ENCODE peak calls at places on chromosomes 6 and 20, in nine cellular contexts. O is CD4-positive, alpha-beta T cell; I is endothelial cell; W is fibroblast of lung; S is brain microvascular endothelial cell; H is activated B cell treated with CpG ODN at 0.5 μM for 24 hours; X is WTC11; Q is cardiac muscle cell; N is B cell. P is an unnamed sample.

GRCh38 chr6:112927641-112928040 is 580.5 kb downstream of the RFPL4B start:
- DNase-seq in Q (no peak), S (no peak), I (no peak), H (no peak), X (no peak), W (peak; percentile 10), N (no peak), O (no peak), P (no peak)

GRCh38 chr6:45687570-45687969 is 309.8 kb upstream of the SUPT3H start:
- DNase-seq in I (no peak), O (no peak), S (no peak), H (no peak), N (no peak), W (no peak), Q (no peak), X (no peak), P (no peak)

GRCh38 chr20:6731951-6732580 is 35.4 kb upstream of the BMP2 start:
- DNase-seq in X (no peak), Q (no peak), N (no peak), S (no peak), W (peak; percentile 14), H (no peak), I (no peak), O (no peak), P (no peak)

GRCh38 chr6:153170511-153170910 is 39.4 kb upstream of the RGS17 start:
- DNase-seq in N (no peak), I (no peak), H (no peak), S (peak; percentile 38), Q (peak; percentile 18), W (no peak), X (no peak), O (no peak), P (peak; percentile 73)

GRCh38 chr20:45341939-45342862 is 6.0 kb downstream of the SDC4 start:
- DNase-seq in I (peak; percentile 33), N (no peak), X (peak; percentile 82), S (no peak), H (no peak), O (no peak), Q (peak; percentile 70), W (no peak), P (peak; percentile 55)

GRCh38 chr6:158332237-158332636 is 20.0 kb downstream of the TULP4 start:
- DNase-seq in W (no peak), H (no peak), X (no peak), I (no peak), N (no peak), O (no peak), Q (no peak), S (no peak), P (no peak)

GRCh38 chr6:31114540-31114876 is at the start of gene PSORS1C1:
- DNase-seq in W (peak; percentile 93), X (no peak), N (peak; percentile 10), Q (peak; percentile 94), O (no peak), I (no peak), S (peak; percentile 92), H (no peak), P (peak; percentile 97)

GRCh38 chr6:74087898-74088297 is 391.9 kb downstream of the CD109 start:
- DNase-seq in Q (peak; percentile 56), X (no peak), S (peak; percentile 14), H (no peak), N (no peak), O (no peak), W (peak; percentile 69), I (no peak), P (no peak)

GRCh38 chr20:43444107-43444506 is 13.6 kb upstream of the SRSF6 start:
- DNase-seq in Q (no peak), H (no peak), X (no peak), I (no peak), S (no peak), W (no peak), O (no peak), N (no peak), P (no peak)

GRCh38 chr6:163392533-163392932 is 22.0 kb upstream of the QKI start:
- DNase-seq in X (no peak), I (no peak), N (no peak), H (no peak), O (no peak), Q (peak; percentile 77), W (peak; percentile 61), S (peak; percentile 63), P (peak; percentile 85)

GRCh38 chr6:75467906-75468460 is 25.6 kb downstream of the FILIP1 start:
- DNase-seq in Q (no peak), N (no peak), I (no peak), S (no peak), H (no peak), W (no peak), X (peak; percentile 14), O (no peak), P (no peak)

GRCh38 chr20:59807909-59808728 is 125.3 kb downstream of the SYCP2 start:
- DNase-seq in X (no peak), W (no peak), Q (no peak), H (no peak), N (peak; percentile 15), O (no peak), S (no peak), I (no peak), P (no peak)

GRCh38 chr20:57662028-57662312 is 41.7 kb upstream of the ZBP1 start:
- DNase-seq in X (peak; percentile 6), W (no peak), N (no peak), S (no peak), H (no peak), Q (no peak), O (no peak), I (no peak), P (no peak)

GRCh38 chr6:5142915-5143314 is 57.8 kb downstream of the PPP1R3G start:
- DNase-seq in H (no peak), Q (peak; percentile 17), W (no peak), I (no peak), N (no peak), O (no peak), X (no peak), S (peak; percentile 22), P (no peak)

GRCh38 chr6:12034831-12035230 is 22.7 kb downstream of the HIVEP1 start:
- DNase-seq in S (no peak), H (no peak), I (no peak), X (no peak), Q (no peak), N (no peak), O (no peak), W (peak; percentile 49), P (no peak)

GRCh38 chr6:45081634-45082033 is 246.5 kb upstream of the RUNX2 start:
- DNase-seq in H (no peak), S (no peak), I (no peak), O (no peak), W (no peak), X (no peak), Q (no peak), N (no peak), P (no peak)

DNA sequence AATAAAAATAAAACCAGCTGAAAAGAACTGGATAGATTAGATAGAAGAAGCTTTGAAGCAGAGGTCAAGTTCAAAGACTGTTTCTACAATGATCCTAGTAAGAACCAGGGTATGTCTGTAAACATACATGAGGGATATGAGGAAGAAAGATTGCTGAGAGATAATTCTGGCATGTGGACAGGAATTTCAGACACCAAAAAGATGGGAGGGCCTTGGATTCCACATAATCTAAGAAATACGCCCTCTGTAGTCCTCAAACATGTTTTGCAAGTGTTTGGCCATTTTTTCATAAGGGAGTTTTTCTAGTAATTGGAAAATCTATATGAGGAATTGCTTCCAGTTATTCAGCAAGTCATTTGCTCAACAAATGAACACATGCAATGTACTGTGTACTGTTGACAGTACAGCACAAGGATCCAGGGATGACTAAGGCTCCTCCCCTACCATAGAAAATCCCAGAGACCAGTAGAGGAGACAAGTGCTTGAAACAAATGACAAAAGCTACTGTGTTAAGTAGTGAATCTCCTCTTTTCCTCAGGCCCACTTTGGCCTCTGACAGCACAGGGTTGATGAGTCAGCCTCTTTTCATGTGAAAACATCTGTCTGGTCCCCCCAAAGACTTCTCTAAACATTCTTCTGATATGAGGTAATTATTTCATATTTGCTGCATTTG is 795.9 kb downstream of the MAFB start:
- DNase-seq in H (no peak), Q (no peak), O (no peak), S (peak; percentile 91), I (no peak), N (no peak), W (peak; percentile 82), X (no peak), P (no peak)
- TF ChIP-seq CTCF in H (no peak), Q (no peak), O (no peak), S (peak; percentile 22), I (no peak), N (no peak), W (peak; percentile 23), X (no peak), P (no peak)

GRCh38 chr6:89239338-89239737 is 22.2 kb upstream of the GABRR1 start:
- DNase-seq in S (no peak), W (no peak), O (peak; percentile 25), I (peak; percentile 47), H (no peak), Q (peak; percentile 18), X (peak; percentile 32), N (no peak), P (no peak)
- TF ChIP-seq CTCF in S (peak; percentile 60), W (no peak), O (no peak), I (peak; percentile 37), H (no peak), Q (peak; percentile 51), X (peak; percentile 13), N (peak; percentile 21), P (no peak)

GRCh38 chr6:79712144-79712543 is 81.0 kb downstream of the SH3BGRL2 start:
- DNase-seq in H (no peak), W (no peak), N (no peak), X (no peak), Q (no peak), O (no peak), I (no peak), S (no peak), P (no peak)
- TF ChIP-seq CTCF in H (no peak), W (no peak), N (no peak), X (no peak), Q (no peak), O (no peak), I (no peak), S (no peak), P (no peak)

GRCh38 chr6:165664553-165665383 is 1.7 kb upstream of the PDE10A start:
- DNase-seq in O (no peak), X (no peak), W (no peak), I (no peak), S (no peak), Q (peak; percentile 49), N (no peak), H (no peak), P (no peak)
- TF ChIP-seq CTCF in O (no peak), X (no peak), W (no peak), I (peak; percentile 24), S (peak; percentile 37), Q (peak; percentile 30), N (no peak), H (no peak), P (no peak)

GRCh38 chr6:120826253-120826652 is 508.0 kb downstream of the TBC1D32 start:
- DNase-seq in Q (peak; percentile 1), H (no peak), N (no peak), O (no peak), W (peak; percentile 1), X (peak; percentile 63), I (peak; percentile 69), S (no peak), P (peak; percentile 13)
- TF ChIP-seq CTCF in Q (peak; percentile 29), H (no peak), N (peak; percentile 53), O (no peak), W (no peak), X (peak; percentile 54), I (peak; percentile 78), S (peak; percentile 56), P (peak; percentile 49)